ENCODE peak calls at places on chromosomes 4 and X, in seven cellular contexts. One of them, this sample, is unnamed.
A peak's percentile ranks its signal among the peaks of the same experiment; 100 is the strongest.

GRCh38 chrX:40189018-40189417 is 91.3 kb upstream of the BCOR start:
- DNase-seq in uterus: no peak
- DNase-seq in heart left ventricle: no peak
- DNase-seq in stomach: no peak
- DNase-seq in HCT116: no peak
- DNase-seq in IMR-90: no peak
- DNase-seq in A549: no peak
- DNase-seq in this sample: no peak

GRCh38 chr4:183329954-183330742 is 7.9 kb upstream of the CLDN24 start:
- DNase-seq in heart left ventricle: no peak
- DNase-seq in stomach: no peak
- DNase-seq in uterus: no peak
- DNase-seq in IMR-90: no peak
- DNase-seq in HCT116: no peak
- DNase-seq in A549: no peak
- DNase-seq in this sample: no peak

GRCh38 chr4:40909363-40909876 is 159.7 kb downstream of the NSUN7 start:
- DNase-seq in uterus: peak; percentile 25
- DNase-seq in heart left ventricle: no peak
- DNase-seq in IMR-90: peak; percentile 82
- DNase-seq in HCT116: peak; percentile 90
- DNase-seq in stomach: no peak
- DNase-seq in A549: no peak
- DNase-seq in this sample: no peak

GRCh38 chrX:135185795-135186443 is 14.7 kb upstream of the CT55 start:
- DNase-seq in stomach: no peak
- DNase-seq in IMR-90: peak; percentile 46
- DNase-seq in A549: peak; percentile 58
- DNase-seq in uterus: no peak
- DNase-seq in heart left ventricle: no peak
- DNase-seq in HCT116: peak; percentile 42
- DNase-seq in this sample: no peak

GRCh38 chr4:6330384-6330767 is 60.7 kb downstream of the WFS1 start:
- DNase-seq in stomach: no peak
- DNase-seq in A549: no peak
- DNase-seq in HCT116: no peak
- DNase-seq in uterus: no peak
- DNase-seq in IMR-90: no peak
- DNase-seq in heart left ventricle: no peak
- DNase-seq in this sample: no peak

GRCh38 chr4:27666943-27667342 is 806.3 kb downstream of the STIM2 start:
- DNase-seq in stomach: no peak
- DNase-seq in HCT116: peak; percentile 61
- DNase-seq in heart left ventricle: no peak
- DNase-seq in A549: peak; percentile 26
- DNase-seq in IMR-90: no peak
- DNase-seq in uterus: no peak
- DNase-seq in this sample: no peak

GRCh38 chr4:39998659-39999345 is 21.1 kb upstream of the PDS5A start:
- DNase-seq in A549: peak; percentile 75
- DNase-seq in heart left ventricle: no peak
- DNase-seq in HCT116: no peak
- DNase-seq in IMR-90: no peak
- DNase-seq in stomach: no peak
- DNase-seq in uterus: no peak
- DNase-seq in this sample: no peak

GRCh38 chr4:128653514-128654420 is 155.7 kb upstream of the JADE1 start:
- DNase-seq in A549: no peak
- DNase-seq in IMR-90: peak; percentile 70
- DNase-seq in heart left ventricle: peak; percentile 74
- DNase-seq in stomach: no peak
- DNase-seq in HCT116: no peak
- DNase-seq in uterus: peak; percentile 83
- DNase-seq in this sample: no peak

GRCh38 chr4:109160494-109160893 is 142.0 kb downstream of the COL25A1 start:
- DNase-seq in stomach: no peak
- DNase-seq in uterus: no peak
- DNase-seq in heart left ventricle: no peak
- DNase-seq in IMR-90: no peak
- DNase-seq in HCT116: no peak
- DNase-seq in A549: no peak
- DNase-seq in this sample: no peak

GRCh38 chr4:29131304-29131703 is 1588.9 kb upstream of the PCDH7 start:
- DNase-seq in HCT116: peak; percentile 1
- DNase-seq in uterus: no peak
- DNase-seq in IMR-90: peak; percentile 4
- DNase-seq in stomach: no peak
- DNase-seq in heart left ventricle: no peak
- DNase-seq in A549: no peak
- DNase-seq in this sample: no peak

GRCh38 chrX:123920065-123920785 is 41.3 kb upstream of the STAG2 start:
- DNase-seq in HCT116: no peak
- DNase-seq in heart left ventricle: no peak
- DNase-seq in uterus: no peak
- DNase-seq in A549: peak; percentile 25
- DNase-seq in stomach: no peak
- DNase-seq in IMR-90: peak; percentile 84
- DNase-seq in this sample: no peak

GRCh38 chr4:83207497-83208105 is 77.0 kb downstream of the COQ2 start:
- DNase-seq in HCT116: peak; percentile 83
- DNase-seq in A549: peak; percentile 82
- DNase-seq in IMR-90: peak; percentile 67
- DNase-seq in heart left ventricle: no peak
- DNase-seq in uterus: no peak
- DNase-seq in stomach: no peak
- DNase-seq in this sample: peak; percentile 22

GRCh38 chrX:13581554-13581953 is 12.2 kb downstream of the EGFL6 start:
- DNase-seq in HCT116: no peak
- DNase-seq in A549: no peak
- DNase-seq in uterus: no peak
- DNase-seq in IMR-90: no peak
- DNase-seq in stomach: no peak
- DNase-seq in heart left ventricle: no peak
- DNase-seq in this sample: no peak

GRCh38 chr4:94741304-94741703 is 16.5 kb upstream of the BMPR1B start:
- DNase-seq in heart left ventricle: no peak
- DNase-seq in HCT116: no peak
- DNase-seq in stomach: no peak
- DNase-seq in A549: no peak
- DNase-seq in uterus: no peak
- DNase-seq in IMR-90: peak; percentile 78
- DNase-seq in this sample: no peak

GRCh38 chrX:38192007-38192625 is 28.6 kb downstream of the SRPX start:
- DNase-seq in IMR-90: peak; percentile 25
- DNase-seq in HCT116: no peak
- DNase-seq in heart left ventricle: no peak
- DNase-seq in A549: peak; percentile 14
- DNase-seq in uterus: no peak
- DNase-seq in stomach: peak; percentile 28
- DNase-seq in this sample: no peak

GRCh38 chrX:12917753-12918152 is 11.3 kb downstream of the TLR8 start:
- DNase-seq in IMR-90: no peak
- DNase-seq in stomach: no peak
- DNase-seq in heart left ventricle: no peak
- DNase-seq in uterus: no peak
- DNase-seq in A549: no peak
- DNase-seq in HCT116: no peak
- DNase-seq in this sample: no peak

GRCh38 chr4:73726000-73726399 is 14.4 kb upstream of the CXCL8 start:
- DNase-seq in A549: peak; percentile 75
- DNase-seq in IMR-90: peak; percentile 93
- DNase-seq in uterus: no peak
- DNase-seq in stomach: no peak
- DNase-seq in HCT116: peak; percentile 63
- DNase-seq in heart left ventricle: no peak
- DNase-seq in this sample: no peak

GRCh38 chr4:71765349-71765748 is 18.5 kb downstream of the GC start:
- DNase-seq in uterus: no peak
- DNase-seq in A549: no peak
- DNase-seq in HCT116: no peak
- DNase-seq in stomach: no peak
- DNase-seq in IMR-90: peak; percentile 5
- DNase-seq in heart left ventricle: no peak
- DNase-seq in this sample: no peak

GRCh38 chr4:146329042-146329716 is 114.8 kb downstream of the REELD1 start:
- DNase-seq in IMR-90: peak; percentile 90
- DNase-seq in HCT116: no peak
- DNase-seq in uterus: no peak
- DNase-seq in heart left ventricle: no peak
- DNase-seq in stomach: no peak
- DNase-seq in A549: peak; percentile 9
- DNase-seq in this sample: no peak

GRCh38 chrX:48897157-48897620 is 379 bp downstream of the TIMM17B start:
- DNase-seq in HCT116: peak; percentile 70
- DNase-seq in IMR-90: peak; percentile 66
- DNase-seq in heart left ventricle: peak; percentile 81
- DNase-seq in stomach: peak; percentile 73
- DNase-seq in uterus: peak; percentile 82
- DNase-seq in A549: peak; percentile 90
- DNase-seq in this sample: no peak

GRCh38 chrX:66728818-66729271 is 90.0 kb upstream of the EDA2R start:
- DNase-seq in stomach: peak; percentile 32
- DNase-seq in HCT116: no peak
- DNase-seq in A549: peak; percentile 74
- DNase-seq in uterus: peak; percentile 40
- DNase-seq in heart left ventricle: peak; percentile 35
- DNase-seq in IMR-90: peak; percentile 59
- DNase-seq in this sample: no peak

GRCh38 chrX:13898084-13898483 is 81.2 kb upstream of the GPM6B start:
- DNase-seq in IMR-90: peak; percentile 22
- DNase-seq in heart left ventricle: peak; percentile 34
- DNase-seq in HCT116: no peak
- DNase-seq in stomach: no peak
- DNase-seq in A549: peak; percentile 2
- DNase-seq in uterus: peak; percentile 26
- DNase-seq in this sample: no peak

GRCh38 chr4:76772498-76773106 is 125.3 kb downstream of the SOWAHB start:
- DNase-seq in HCT116: no peak
- DNase-seq in IMR-90: peak; percentile 87
- DNase-seq in uterus: no peak
- DNase-seq in heart left ventricle: no peak
- DNase-seq in A549: peak; percentile 27
- DNase-seq in stomach: no peak
- DNase-seq in this sample: no peak
- TF ChIP-seq POLR2A in HCT116: no peak
- TF ChIP-seq POLR2A in IMR-90: no peak
- TF ChIP-seq POLR2A in uterus: no peak
- TF ChIP-seq POLR2A in heart left ventricle: no peak
- TF ChIP-seq POLR2A in A549: no peak
- TF ChIP-seq POLR2A in stomach: no peak
- TF ChIP-seq POLR2A in this sample: no peak

DNA sequence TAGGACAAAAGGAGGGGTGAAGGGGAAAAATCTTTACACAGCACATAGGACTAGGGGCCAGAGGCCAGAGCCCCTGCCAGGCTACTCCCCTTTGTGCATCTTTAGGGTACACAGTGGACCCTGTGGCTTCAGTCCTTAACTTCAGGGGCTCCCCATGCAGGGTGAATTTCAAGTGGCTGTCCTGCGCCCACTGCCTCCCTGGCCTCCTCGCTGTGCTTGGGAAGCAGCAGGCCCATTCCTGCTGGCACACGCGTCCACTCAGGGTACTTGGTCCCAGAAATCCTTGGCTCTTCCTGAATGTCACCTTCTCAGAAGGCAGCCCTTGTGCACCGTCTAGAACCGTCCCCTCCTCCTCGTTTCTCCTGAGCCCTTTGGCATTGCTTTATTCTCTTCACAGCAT is 139.0 kb upstream of the PSAPL1 start:
- DNase-seq in A549: no peak
- DNase-seq in stomach: no peak
- DNase-seq in IMR-90: no peak
- DNase-seq in heart left ventricle: no peak
- DNase-seq in uterus: no peak
- DNase-seq in HCT116: no peak
- DNase-seq in this sample: no peak
- H3K9me3 ChIP-seq in A549: peaks cover 28% of the 10 kb centered on the region
- H3K9me3 ChIP-seq in stomach: peaks cover 45% of the 10 kb centered on the region
- H3K9me3 ChIP-seq in IMR-90: peaks cover 42% of the 10 kb centered on the region
- H3K9me3 ChIP-seq in heart left ventricle: no peaks in the 10 kb centered on the region
- H3K9me3 ChIP-seq in uterus: no peaks in the 10 kb centered on the region
- H3K9me3 ChIP-seq in HCT116: peaks cover 13% of the 10 kb centered on the region
- H3K9me3 ChIP-seq in this sample: no peaks in the 10 kb centered on the region

DNA sequence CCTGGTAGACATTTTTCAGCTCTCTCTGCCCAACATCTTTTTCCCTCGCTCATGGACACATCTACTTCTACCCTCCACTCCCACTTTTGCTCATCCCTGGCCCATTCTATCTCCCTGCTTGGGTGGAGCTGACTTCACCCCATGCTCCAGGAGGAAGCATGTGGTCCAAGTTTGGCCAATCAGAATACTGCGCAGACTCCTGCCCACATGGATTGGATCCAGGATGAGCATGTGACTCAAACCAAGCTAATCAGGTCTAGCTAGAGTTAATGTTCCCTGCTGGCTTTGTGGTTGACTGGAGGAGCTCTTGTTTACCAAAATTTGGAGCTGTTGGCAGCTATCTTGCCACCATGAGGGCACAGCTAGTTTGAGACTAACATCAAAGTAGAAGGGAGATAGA is 22.7 kb downstream of the SMIM20 start:
- DNase-seq in heart left ventricle: no peak
- DNase-seq in uterus: no peak
- DNase-seq in A549: no peak
- DNase-seq in IMR-90: no peak
- DNase-seq in HCT116: no peak
- DNase-seq in stomach: no peak
- DNase-seq in this sample: no peak
- TF ChIP-seq POLR2A in heart left ventricle: no peak
- TF ChIP-seq POLR2A in uterus: no peak
- TF ChIP-seq POLR2A in A549: no peak
- TF ChIP-seq POLR2A in IMR-90: no peak
- TF ChIP-seq POLR2A in HCT116: no peak
- TF ChIP-seq POLR2A in stomach: no peak
- TF ChIP-seq POLR2A in this sample: no peak

DNA sequence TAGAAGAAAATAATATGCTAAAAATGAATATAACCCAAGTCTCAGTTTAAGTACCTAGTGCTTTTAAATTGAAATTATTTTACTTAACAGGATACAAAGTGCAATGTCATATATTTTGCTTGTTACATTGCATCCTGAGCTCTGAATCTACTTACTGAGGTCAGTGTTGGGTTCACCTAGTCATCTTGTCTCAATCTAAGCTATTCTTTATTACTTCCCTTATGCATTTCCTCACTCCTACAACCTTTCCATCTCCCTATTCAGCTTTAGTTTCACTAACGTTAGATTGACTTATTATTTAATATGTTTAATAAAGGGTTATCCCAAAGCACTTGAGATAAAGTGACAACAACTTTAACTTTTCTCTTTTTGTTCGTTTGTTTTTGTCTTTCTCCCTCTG is 483.7 kb downstream of the FSTL5 start:
- DNase-seq in uterus: no peak
- DNase-seq in A549: no peak
- DNase-seq in IMR-90: no peak
- DNase-seq in stomach: no peak
- DNase-seq in heart left ventricle: no peak
- DNase-seq in HCT116: no peak
- DNase-seq in this sample: no peak
- H3K9me3 ChIP-seq in uterus: no peaks in the 10 kb centered on the region
- H3K9me3 ChIP-seq in A549: no peaks in the 10 kb centered on the region
- H3K9me3 ChIP-seq in IMR-90: no peaks in the 10 kb centered on the region
- H3K9me3 ChIP-seq in stomach: no peaks in the 10 kb centered on the region
- H3K9me3 ChIP-seq in heart left ventricle: no peaks in the 10 kb centered on the region
- H3K9me3 ChIP-seq in HCT116: no peaks in the 10 kb centered on the region
- H3K9me3 ChIP-seq in this sample: no peaks in the 10 kb centered on the region

This sample was measured in vagina.